ENCODE peak calls at places on chromosome 14, in eight cellular contexts. L, U, I, H, G, C, O and W are unnamed samples.

GRCh38 chr14:73245401-73246325 is 8.4 kb downstream of the PAPLN start:
- DNase-seq in H (peak), I (peak), O (no peak), U (peak), L (no peak), C (peak), G (peak), W (no peak)

GRCh38 chr14:101034986-101035385 is 131.5 kb upstream of the RTL1 start:
- DNase-seq in L (no peak), C (peak), H (no peak), O (peak), U (no peak), G (no peak), I (no peak), W (no peak)

GRCh38 chr14:99945732-99946651 is 119.2 kb upstream of the EVL start:
- DNase-seq in I (no peak), O (no peak), C (no peak), H (no peak), U (no peak), G (no peak), L (no peak), W (no peak)

GRCh38 chr14:106268013-106268727 is 741.8 kb downstream of the TMEM121 start:
- DNase-seq in I (no peak), L (no peak), G (no peak), C (no peak), H (peak), O (no peak), U (peak), W (no peak)

GRCh38 chr14:103378042-103378854 is 7.0 kb upstream of the MARK3 start:
- DNase-seq in L (no peak), I (no peak), C (no peak), H (no peak), U (no peak), G (no peak), O (no peak), W (no peak)

GRCh38 chr14:51242545-51243490 is 2.8 kb downstream of the TMX1 start:
- DNase-seq in I (no peak), C (no peak), U (no peak), L (no peak), H (no peak), O (no peak), G (no peak), W (no peak)

GRCh38 chr14:25017562-25017961 is 32.4 kb downstream of the STXBP6 start:
- DNase-seq in H (no peak), I (no peak), U (no peak), G (no peak), O (no peak), C (no peak), L (no peak), W (no peak)

GRCh38 chr14:99412122-99413061 is 68.3 kb downstream of the SETD3 start:
- DNase-seq in O (no peak), H (no peak), L (no peak), C (no peak), U (no peak), G (no peak), I (no peak), W (peak)

GRCh38 chr14:102351023-102351422 is 11.7 kb downstream of the CINP start:
- DNase-seq in L (no peak), I (no peak), H (no peak), U (no peak), O (no peak), C (no peak), G (no peak), W (no peak)

GRCh38 chr14:100645200-100645985 is 58.2 kb upstream of the BEGAIN start:
- DNase-seq in U (peak), L (peak), C (peak), I (peak), O (peak), H (peak), G (peak), W (peak)

GRCh38 chr14:88825078-88825458 is 617 bp downstream of the TTC8 start:
- DNase-seq in I (no peak), U (no peak), O (no peak), G (no peak), L (no peak), H (no peak), C (no peak), W (no peak)

GRCh38 chr14:99602788-99603415 is 1.1 kb downstream of the CCDC85C start:
- DNase-seq in C (no peak), H (no peak), O (no peak), L (no peak), G (no peak), U (no peak), I (no peak), W (no peak)

GRCh38 chr14:66746316-66747006 is 238.5 kb downstream of the GPHN start:
- DNase-seq in I (peak), O (no peak), C (no peak), G (peak), L (no peak), U (no peak), H (no peak), W (peak)

GRCh38 chr14:60101801-60102200 is 10.1 kb downstream of the PCNX4 start:
- DNase-seq in H (no peak), C (no peak), L (no peak), O (no peak), I (no peak), G (no peak), U (no peak), W (no peak)

GRCh38 chr14:95445676-95446075 is 70.8 kb downstream of the SYNE3 start:
- DNase-seq in L (no peak), U (no peak), O (no peak), H (no peak), C (no peak), G (no peak), I (no peak), W (no peak)

GRCh38 chr14:64364907-64365306 is 23.2 kb upstream of the MTHFD1 start:
- DNase-seq in L (no peak), O (no peak), G (peak), I (no peak), H (no peak), C (no peak), U (no peak), W (no peak)

GRCh38 chr14:92785601-92786426 is 8.3 kb upstream of the GOLGA5 start:
- DNase-seq in C (no peak), I (peak), G (peak), H (no peak), L (no peak), U (no peak), O (no peak), W (peak)

GRCh38 chr14:89617471-89618291 is 200.6 kb upstream of the FOXN3 start:
- DNase-seq in I (peak), C (peak), G (peak), U (peak), L (no peak), O (no peak), H (peak), W (no peak)

GRCh38 chr14:105944632-105945610 is 418.5 kb downstream of the TMEM121 start:
- DNase-seq in H (peak), U (peak), G (no peak), C (no peak), O (peak), I (no peak), L (no peak), W (peak)

GRCh38 chr14:21039585-21040369 is 2.4 kb upstream of the RNASE7 start:
- DNase-seq in H (peak), G (peak), C (no peak), O (no peak), I (peak), L (no peak), U (peak), W (peak)

GRCh38 chr14:75457648-75458165 is 29.9 kb downstream of the JDP2 start:
- DNase-seq in G (no peak), C (no peak), I (no peak), L (no peak), O (no peak), U (no peak), H (no peak), W (no peak)

GRCh38 chr14:96592591-96593388 is 90.6 kb downstream of the PAPOLA start:
- DNase-seq in O (no peak), L (peak), H (peak), I (no peak), C (no peak), G (no peak), U (peak), W (no peak)

GRCh38 chr14:22886500-22887259 is 3.7 kb downstream of the REM2 start:
- DNase-seq in U (peak), O (peak), I (no peak), G (peak), C (peak), H (peak), L (peak), W (peak)

GRCh38 chr14:76326918-76327689 is 48.8 kb upstream of the ESRRB start:
- DNase-seq in U (no peak), C (no peak), L (no peak), G (no peak), H (no peak), I (no peak), O (no peak), W (no peak)

GRCh38 chr14:76461886-76462285 is 85.9 kb downstream of the ESRRB start:
- DNase-seq in U (no peak), I (no peak), O (no peak), C (no peak), G (no peak), L (no peak), H (no peak), W (no peak)

GRCh38 chr14:60648934-60649814 is at the start of gene SIX1:
- DNase-seq in H (peak), U (no peak), I (peak), G (peak), O (no peak), L (peak), C (peak), W (peak)

GRCh38 chr14:55454264-55455151 is 14.1 kb upstream of the TBPL2 start:
- DNase-seq in L (no peak), O (no peak), U (no peak), H (peak), G (peak), C (peak), I (peak), W (peak)

GRCh38 chr14:101020971-101021370 is 117.4 kb upstream of the RTL1 start:
- DNase-seq in C (no peak), O (peak), I (no peak), U (peak), G (no peak), L (peak), H (peak), W (no peak)

GRCh38 chr14:67240978-67241415 is 238 bp upstream of the PALS1 start:
- DNase-seq in O (peak), H (peak), U (peak), L (peak), C (peak), G (peak), I (peak), W (peak)

GRCh38 chr14:103391048-103391447 is 5.8 kb downstream of the MARK3 start:
- DNase-seq in L (no peak), O (no peak), H (peak), G (peak), I (peak), C (no peak), U (peak), W (peak)

GRCh38 chr14:93099187-93099586 is 16.5 kb downstream of the ITPK1 start:
- DNase-seq in L (no peak), G (no peak), O (no peak), I (no peak), H (no peak), C (no peak), U (no peak), W (no peak)

GRCh38 chr14:61527325-61528100 is 167.8 kb upstream of the HIF1A start:
- DNase-seq in O (no peak), U (no peak), I (peak), C (no peak), H (no peak), L (no peak), G (peak), W (peak)